ENCODE peak calls at places on chromosomes 12 and 14, in eight cellular contexts. W is fibroblast of mammary gland, N is dorsolateral prefrontal cortex, C is fibroblast of the aortic adventitia, Q is left ventricle myocardium inferior, T is neural crest cell, S is A549, L is SK-N-SH. P is an unnamed sample.

GRCh38 chr12:87995581-87996178 is 33.5 kb downstream of the C12orf50 start:
- DNase-seq in W (peak; percentile 77), N (peak; percentile 29), C (peak; percentile 80), Q (peak; percentile 23), T (peak; percentile 56), S (peak; percentile 84), L (peak; percentile 49), P (peak; percentile 27)

GRCh38 chr12:104340917-104341611 is 37.5 kb downstream of the EID3 start:
- DNase-seq in W (no peak), N (peak; percentile 30), C (no peak), Q (no peak), T (no peak), S (peak; percentile 31), L (no peak), P (no peak)

GRCh38 chr12:50633950-50634349 is 129.2 kb downstream of the DIP2B start:
- DNase-seq in W (peak; percentile 75), N (no peak), C (peak; percentile 83), Q (no peak), T (no peak), S (no peak), L (no peak), P (no peak)

GRCh38 chr12:72295744-72296143 is 23.6 kb downstream of the TRHDE start:
- DNase-seq in W (peak; percentile 44), N (no peak), C (no peak), Q (no peak), T (no peak), S (no peak), L (no peak), P (no peak)

GRCh38 chr12:4174417-4174816 is 99.1 kb upstream of the CCND2 start:
- DNase-seq in W (no peak), N (no peak), C (no peak), Q (no peak), T (no peak), S (no peak), L (no peak), P (no peak)

GRCh38 chr12:15050664-15051063 is 77.8 kb downstream of the PDE6H start:
- DNase-seq in W (no peak), N (no peak), C (peak; percentile 16), Q (no peak), T (no peak), S (no peak), L (no peak), P (no peak)

GRCh38 chr12:106739318-106739717 is 35.2 kb upstream of the RIC8B start:
- DNase-seq in W (no peak), N (no peak), C (peak; percentile 14), Q (no peak), T (no peak), S (peak; percentile 13), L (no peak), P (no peak)

GRCh38 chr14:66514206-66514605 is 6.3 kb downstream of the GPHN start:
- DNase-seq in W (peak; percentile 67), N (no peak), C (peak; percentile 14), Q (no peak), T (no peak), S (no peak), L (no peak), P (peak; percentile 43)

GRCh38 chr12:49187184-49187583 is 1.7 kb downstream of the TUBA1A start:
- DNase-seq in W (peak; percentile 68), N (peak; percentile 69), C (peak; percentile 73), Q (peak; percentile 52), T (peak; percentile 50), S (peak; percentile 20), L (peak; percentile 47), P (peak; percentile 7)

GRCh38 chr12:69392146-69392928 is 32.8 kb downstream of the YEATS4 start:
- DNase-seq in W (no peak), N (no peak), C (peak; percentile 47), Q (no peak), T (no peak), S (no peak), L (no peak), P (no peak)

GRCh38 chr14:77133718-77134338 is 7.8 kb downstream of the ZDHHC22 start:
- DNase-seq in W (peak; percentile 58), N (no peak), C (peak; percentile 62), Q (peak; percentile 40), T (peak; percentile 73), S (peak; percentile 49), L (no peak), P (no peak)

GRCh38 chr12:80707830-80708534 is 548 bp downstream of the MYF6 start:
- DNase-seq in W (no peak), N (no peak), C (no peak), Q (no peak), T (no peak), S (no peak), L (no peak), P (no peak)

GRCh38 chr12:131990066-131990979 is 40.6 kb downstream of the EP400 start:
- DNase-seq in W (no peak), N (no peak), C (no peak), Q (no peak), T (no peak), S (no peak), L (no peak), P (no peak)

GRCh38 chr14:100110801-100111200 is 45.6 kb downstream of the EVL start:
- DNase-seq in W (no peak), N (no peak), C (no peak), Q (no peak), T (no peak), S (no peak), L (no peak), P (no peak)

GRCh38 chr14:103031956-103032355 is 25.4 kb downstream of the CDC42BPB start:
- DNase-seq in W (no peak), N (no peak), C (no peak), Q (no peak), T (no peak), S (peak; percentile 54), L (peak; percentile 64), P (no peak)

GRCh38 chr12:21483531-21483930 is 17.9 kb downstream of the RECQL start:
- DNase-seq in W (no peak), N (no peak), C (no peak), Q (no peak), T (no peak), S (no peak), L (no peak), P (no peak)

GRCh38 chr12:121240484-121241202 is 30.7 kb downstream of the P2RX4 start:
- DNase-seq in W (peak; percentile 32), N (no peak), C (peak; percentile 27), Q (peak; percentile 79), T (no peak), S (no peak), L (no peak), P (no peak)

GRCh38 chr14:73888971-73889370 is 2.3 kb downstream of the ZNF410 start:
- DNase-seq in W (peak; percentile 39), N (no peak), C (peak; percentile 31), Q (no peak), T (no peak), S (no peak), L (no peak), P (peak; percentile 42)

GRCh38 chr14:60648169-60648933 is 926 bp downstream of the SIX1 start:
- DNase-seq in W (peak; percentile 30), N (no peak), C (peak; percentile 35), Q (no peak), T (no peak), S (peak; percentile 41), L (peak; percentile 53), P (no peak)
- TF ChIP-seq CTCF in W (no peak), N (no peak), C (no peak), Q (no peak), T (no peak), S (peak; percentile 15), L (peak; percentile 18), P (no peak)

GRCh38 chr12:19994970-19995369 is 373.4 kb upstream of the PDE3A start:
- DNase-seq in W (peak; percentile 24), N (no peak), C (peak; percentile 36), Q (no peak), T (no peak), S (no peak), L (no peak), P (no peak)
- TF ChIP-seq CTCF in W (peak; percentile 19), N (no peak), C (peak; percentile 12), Q (peak; percentile 45), T (no peak), S (peak; percentile 26), L (peak; percentile 60), P (no peak)

DNA sequence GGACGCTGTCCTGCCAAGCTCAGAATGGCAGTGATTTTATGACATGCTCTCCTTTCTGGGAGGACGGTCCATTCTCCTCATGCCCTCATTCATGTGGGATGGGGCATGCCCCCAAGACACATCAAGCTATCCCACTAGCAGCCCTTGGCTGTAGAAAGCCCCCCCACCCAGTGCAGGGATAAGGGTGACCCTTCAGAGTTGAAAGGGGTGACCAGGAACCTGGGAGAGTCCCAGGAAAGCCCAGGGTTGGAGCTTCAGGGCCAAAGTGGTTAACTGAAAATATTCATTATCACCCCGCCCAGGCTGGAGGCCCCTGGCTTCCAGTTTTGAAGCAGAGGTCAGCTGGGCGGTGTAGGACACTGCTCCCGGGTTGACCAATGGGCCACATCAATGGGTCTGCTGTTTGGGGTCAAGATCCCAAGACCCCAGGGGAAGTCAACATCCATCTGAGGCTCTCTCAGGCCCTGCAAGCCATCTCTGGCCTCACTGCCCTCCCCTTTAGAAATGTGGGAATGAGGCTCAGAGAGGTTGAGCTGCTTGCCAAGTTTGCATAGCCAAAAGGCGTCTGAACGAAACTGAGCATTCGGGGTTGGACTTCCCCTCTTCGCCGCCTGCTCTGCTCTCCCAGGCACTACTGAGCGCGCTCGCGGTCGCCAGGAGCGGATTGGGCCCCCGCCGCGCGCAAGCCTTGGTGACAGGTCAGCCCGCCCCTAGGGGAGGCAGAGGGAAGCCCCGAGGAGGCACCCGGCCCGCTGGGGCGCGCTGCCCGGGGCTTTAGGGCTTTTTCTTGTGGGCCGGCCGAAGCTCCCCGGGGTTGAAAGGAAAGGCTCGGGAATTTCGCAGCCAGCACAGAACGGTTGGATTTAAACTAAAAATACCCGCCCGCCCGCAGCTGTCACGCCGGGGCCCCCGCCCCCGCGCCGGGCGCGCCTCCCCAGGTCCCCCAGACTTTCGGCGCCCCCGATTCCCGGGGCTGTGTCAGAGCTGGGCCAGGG is 630 bp downstream of the SYNE3 start:
- DNase-seq in W (no peak), N (no peak), C (peak; percentile 70), Q (peak; percentile 76), T (peak; percentile 58), S (peak; percentile 37), L (peak; percentile 87), P (no peak)
- TF ChIP-seq CTCF in W (no peak), N (no peak), C (peak; percentile 44), Q (peak; percentile 59), T (peak; percentile 53), S (no peak), L (peak; percentile 46), P (peak; percentile 34)

DNA sequence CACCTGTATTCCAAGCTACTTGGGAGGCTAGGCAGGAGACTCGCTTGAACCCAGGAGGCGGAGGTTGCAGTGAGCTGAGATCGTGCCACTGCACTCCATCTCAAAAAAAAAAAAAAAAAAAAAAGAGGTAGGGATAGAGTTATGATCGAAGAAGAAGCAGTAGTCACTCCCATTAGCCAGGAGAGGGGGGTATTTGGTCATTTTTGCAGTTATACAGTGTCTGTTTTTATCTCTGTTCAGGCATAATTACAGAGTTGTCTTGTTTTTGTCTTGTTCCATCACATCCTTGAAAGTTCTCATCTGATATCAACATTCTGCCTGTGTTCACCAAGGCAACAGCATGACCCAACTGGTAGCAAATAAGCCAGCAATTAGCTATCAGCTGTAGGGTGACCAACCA is 98.5 kb upstream of the TMPO start:
- DNase-seq in W (peak; percentile 68), N (no peak), C (peak; percentile 68), Q (no peak), T (no peak), S (peak; percentile 65), L (peak; percentile 55), P (no peak)
- TF ChIP-seq CTCF in W (peak; percentile 45), N (no peak), C (peak; percentile 37), Q (peak; percentile 22), T (peak; percentile 59), S (peak; percentile 58), L (peak; percentile 54), P (peak; percentile 36)